ENCODE peak calls at places on chromosomes 3 and 15, in six cellular contexts. One of them, this sample, is unnamed.

GRCh38 chr3:66144792-66145733 is 75.7 kb upstream of the SLC25A26 start:
- DNase-seq in HepG2: no peak
- DNase-seq in K562: no peak
- DNase-seq in transverse colon: no peak
- DNase-seq in upper lobe of left lung: no peak
- DNase-seq in ovary: no peak
- DNase-seq in this sample: no peak

GRCh38 chr15:93088200-93088980 is 621 bp downstream of the RGMA start:
- DNase-seq in K562: no peak
- DNase-seq in HepG2: no peak
- DNase-seq in transverse colon: no peak
- DNase-seq in ovary: peak
- DNase-seq in upper lobe of left lung: peak
- DNase-seq in this sample: no peak

GRCh38 chr3:114242947-114243346 is 5.6 kb upstream of the ZNF80 start:
- DNase-seq in upper lobe of left lung: no peak
- DNase-seq in transverse colon: no peak
- DNase-seq in K562: no peak
- DNase-seq in ovary: no peak
- DNase-seq in HepG2: no peak
- DNase-seq in this sample: no peak

GRCh38 chr15:19943515-19943914 is 598.1 kb downstream of the GOLGA6L6 start:
- DNase-seq in ovary: no peak
- DNase-seq in HepG2: no peak
- DNase-seq in transverse colon: no peak
- DNase-seq in upper lobe of left lung: peak
- DNase-seq in K562: no peak
- DNase-seq in this sample: no peak

GRCh38 chr15:25182098-25182478 is 227.3 kb downstream of the SNRPN start:
- DNase-seq in HepG2: no peak
- DNase-seq in transverse colon: no peak
- DNase-seq in ovary: no peak
- DNase-seq in upper lobe of left lung: peak
- DNase-seq in K562: no peak
- DNase-seq in this sample: no peak

GRCh38 chr3:29279830-29280229 is 1.0 kb upstream of the RBMS3 start:
- DNase-seq in ovary: peak
- DNase-seq in K562: no peak
- DNase-seq in transverse colon: no peak
- DNase-seq in HepG2: no peak
- DNase-seq in upper lobe of left lung: no peak
- DNase-seq in this sample: no peak

GRCh38 chr3:186909078-186909853 is 21.1 kb upstream of the ST6GAL1 start:
- DNase-seq in HepG2: peak
- DNase-seq in upper lobe of left lung: no peak
- DNase-seq in K562: peak
- DNase-seq in transverse colon: peak
- DNase-seq in ovary: no peak
- DNase-seq in this sample: no peak

GRCh38 chr15:35170216-35170615 is 85.1 kb upstream of the NANOGP8 start:
- DNase-seq in ovary: no peak
- DNase-seq in upper lobe of left lung: no peak
- DNase-seq in K562: no peak
- DNase-seq in transverse colon: no peak
- DNase-seq in HepG2: no peak
- DNase-seq in this sample: no peak

GRCh38 chr3:30492581-30493192 is 113.7 kb upstream of the TGFBR2 start:
- DNase-seq in upper lobe of left lung: no peak
- DNase-seq in K562: no peak
- DNase-seq in ovary: no peak
- DNase-seq in HepG2: peak
- DNase-seq in transverse colon: no peak
- DNase-seq in this sample: no peak

GRCh38 chr3:25447925-25448324 is 19.9 kb downstream of the RARB start:
- DNase-seq in K562: no peak
- DNase-seq in upper lobe of left lung: no peak
- DNase-seq in HepG2: no peak
- DNase-seq in transverse colon: no peak
- DNase-seq in ovary: no peak
- DNase-seq in this sample: no peak

GRCh38 chr3:35946121-35946856 is 307.0 kb downstream of the ARPP21 start:
- DNase-seq in upper lobe of left lung: no peak
- DNase-seq in ovary: no peak
- DNase-seq in HepG2: peak
- DNase-seq in transverse colon: no peak
- DNase-seq in K562: no peak
- DNase-seq in this sample: no peak

GRCh38 chr3:123110238-123110952 is 43.6 kb downstream of the PDIA5 start:
- DNase-seq in K562: no peak
- DNase-seq in HepG2: no peak
- DNase-seq in ovary: no peak
- DNase-seq in upper lobe of left lung: no peak
- DNase-seq in transverse colon: no peak
- DNase-seq in this sample: no peak

DNA sequence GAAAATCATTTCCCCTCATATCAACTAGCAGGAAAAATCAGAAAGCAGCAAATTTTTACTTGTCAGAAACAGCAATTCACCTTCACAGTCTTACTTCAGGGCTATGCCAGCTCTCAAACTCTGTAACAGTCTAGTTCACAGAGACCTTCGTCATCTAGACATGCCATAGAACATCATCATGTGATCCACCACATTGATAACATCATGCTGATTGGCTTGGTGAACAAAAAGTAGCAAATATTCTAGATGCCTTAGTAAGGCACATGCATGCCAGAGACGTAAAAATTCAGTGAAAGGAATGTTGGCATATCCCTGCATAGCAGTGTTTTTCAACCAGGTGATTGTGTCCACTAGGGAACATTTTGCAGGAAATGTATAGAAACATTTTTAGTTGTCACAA is 8.6 kb upstream of the SCAPER start:
- DNase-seq in transverse colon: no peak
- DNase-seq in K562: no peak
- DNase-seq in HepG2: no peak
- DNase-seq in upper lobe of left lung: no peak
- DNase-seq in ovary: no peak
- DNase-seq in this sample: no peak
- TF ChIP-seq CTCF in transverse colon: no peak
- TF ChIP-seq CTCF in K562: no peak
- TF ChIP-seq CTCF in HepG2: no peak
- TF ChIP-seq CTCF in upper lobe of left lung: no peak
- TF ChIP-seq CTCF in ovary: no peak
- TF ChIP-seq CTCF in this sample: no peak

GRCh38 chr3:193830791-193831191 is 237.8 kb downstream of the OPA1 start:
- DNase-seq in K562: no peak
- DNase-seq in ovary: no peak
- DNase-seq in transverse colon: no peak
- DNase-seq in upper lobe of left lung: no peak
- DNase-seq in HepG2: no peak
- DNase-seq in this sample: no peak
- H3K27ac ChIP-seq in K562: no peak
- H3K27ac ChIP-seq in ovary: no peak
- H3K27ac ChIP-seq in transverse colon: no peak
- H3K27ac ChIP-seq in upper lobe of left lung: no peak
- H3K27ac ChIP-seq in HepG2: no peak
- H3K27ac ChIP-seq in this sample: no peak

GRCh38 chr3:49172616-49173041 is 1.2 kb downstream of the KLHDC8B start:
- DNase-seq in ovary: peak
- DNase-seq in K562: no peak
- DNase-seq in upper lobe of left lung: peak
- DNase-seq in HepG2: no peak
- DNase-seq in transverse colon: no peak
- DNase-seq in this sample: no peak

GRCh38 chr3:49175530-49175929 is 4.1 kb downstream of the KLHDC8B start:
- DNase-seq in ovary: no peak
- DNase-seq in K562: no peak
- DNase-seq in upper lobe of left lung: no peak
- DNase-seq in HepG2: no peak
- DNase-seq in transverse colon: no peak
- DNase-seq in this sample: no peak

GRCh38 chr3:49173116-49173791 is 1.9 kb downstream of the KLHDC8B start:
- DNase-seq in transverse colon: peak
- DNase-seq in upper lobe of left lung: no peak
- DNase-seq in ovary: peak
- DNase-seq in HepG2: peak
- DNase-seq in K562: peak
- DNase-seq in this sample: no peak

GRCh38 chr3:49174586-49174985 is 3.2 kb downstream of the KLHDC8B start:
- DNase-seq in transverse colon: no peak
- DNase-seq in K562: no peak
- DNase-seq in HepG2: no peak
- DNase-seq in ovary: no peak
- DNase-seq in upper lobe of left lung: no peak
- DNase-seq in this sample: no peak

DNA sequence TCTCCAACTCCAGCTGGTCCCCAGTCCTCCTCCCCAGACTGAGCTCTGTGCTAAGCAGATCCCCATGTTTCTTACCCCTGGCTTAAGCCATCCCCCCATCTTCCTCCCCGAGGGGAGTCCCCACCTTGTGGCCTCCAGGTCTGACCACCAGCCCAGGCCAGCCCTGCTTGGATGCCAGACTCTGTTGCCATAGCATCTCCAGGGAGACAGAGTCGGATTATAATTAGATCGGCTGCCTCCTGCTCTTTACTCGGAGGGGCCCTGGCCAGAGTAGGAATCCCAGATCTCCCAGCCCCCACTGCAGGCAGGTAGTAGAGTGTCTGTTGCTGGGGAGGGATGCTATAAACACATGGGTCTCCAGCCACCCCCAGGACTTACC is 2.4 kb downstream of the KLHDC8B start:
- DNase-seq in ovary: no peak
- DNase-seq in upper lobe of left lung: no peak
- DNase-seq in K562: no peak
- DNase-seq in HepG2: no peak
- DNase-seq in transverse colon: no peak
- DNase-seq in this sample: no peak
- TF ChIP-seq EP300 in ovary: no peak
- TF ChIP-seq EP300 in upper lobe of left lung: no peak
- TF ChIP-seq EP300 in K562: no peak
- TF ChIP-seq EP300 in HepG2: no peak
- TF ChIP-seq EP300 in transverse colon: no peak
- TF ChIP-seq EP300 in this sample: no peak

GRCh38 chr3:48918388-48919214 is at the start of gene ARIH2:
- DNase-seq in transverse colon: peak
- DNase-seq in upper lobe of left lung: peak
- DNase-seq in K562: peak
- DNase-seq in HepG2: peak
- DNase-seq in ovary: peak
- DNase-seq in this sample: peak
- TF ChIP-seq CTCF in transverse colon: peak
- TF ChIP-seq CTCF in upper lobe of left lung: peak
- TF ChIP-seq CTCF in K562: peak
- TF ChIP-seq CTCF in HepG2: peak
- TF ChIP-seq CTCF in ovary: peak
- TF ChIP-seq CTCF in this sample: no peak

GRCh38 chr3:177345973-177346503 is 148.8 kb upstream of the TBL1XR1 start:
- DNase-seq in HepG2: no peak
- DNase-seq in transverse colon: no peak
- DNase-seq in ovary: no peak
- DNase-seq in K562: no peak
- DNase-seq in upper lobe of left lung: no peak
- DNase-seq in this sample: no peak
- H3K27ac ChIP-seq in HepG2: peak
- H3K27ac ChIP-seq in transverse colon: peak
- H3K27ac ChIP-seq in ovary: peak
- H3K27ac ChIP-seq in K562: peak
- H3K27ac ChIP-seq in upper lobe of left lung: peak
- H3K27ac ChIP-seq in this sample: peak

DNA sequence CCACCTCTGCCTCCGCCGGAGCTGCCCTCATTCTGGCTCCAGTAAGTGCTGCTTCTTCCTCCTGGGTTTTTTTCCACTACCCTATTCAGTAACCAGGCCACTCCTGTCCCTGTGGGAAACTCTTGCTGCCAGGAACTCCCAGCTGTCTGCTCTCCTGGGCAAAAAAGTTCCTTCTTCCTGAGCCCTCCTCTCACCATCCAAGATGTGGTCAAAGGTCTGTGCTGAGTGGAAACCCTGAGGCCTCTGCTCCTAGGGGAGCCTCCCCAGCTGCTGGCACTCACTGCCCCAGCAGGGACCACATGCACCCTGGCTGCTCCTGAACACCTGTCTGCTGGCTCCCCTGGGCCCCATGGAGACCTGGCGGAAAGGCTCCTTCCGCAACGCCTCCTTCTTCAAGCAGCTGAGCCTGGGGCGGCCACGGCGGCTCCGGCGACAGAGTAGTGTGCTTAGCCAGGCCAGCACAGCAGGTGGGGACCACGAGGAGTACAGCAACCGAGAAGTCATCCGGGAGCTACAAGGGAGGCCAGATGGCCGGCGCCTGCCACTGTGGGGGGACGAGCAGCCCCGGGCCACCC is 454 bp downstream of the C15orf62 start:
- DNase-seq in ovary: no peak
- DNase-seq in K562: no peak
- DNase-seq in upper lobe of left lung: peak
- DNase-seq in transverse colon: peak
- DNase-seq in HepG2: no peak
- DNase-seq in this sample: no peak
- TF ChIP-seq EP300 in ovary: no peak
- TF ChIP-seq EP300 in K562: no peak
- TF ChIP-seq EP300 in upper lobe of left lung: no peak
- TF ChIP-seq EP300 in transverse colon: no peak
- TF ChIP-seq EP300 in HepG2: no peak
- TF ChIP-seq EP300 in this sample: no peak

GRCh38 chr15:84653910-84654688 is at the start of gene WDR73:
- DNase-seq in transverse colon: peak
- DNase-seq in ovary: peak
- DNase-seq in K562: peak
- DNase-seq in HepG2: peak
- DNase-seq in upper lobe of left lung: peak
- DNase-seq in this sample: peak
- TF ChIP-seq CTCF in transverse colon: no peak
- TF ChIP-seq CTCF in ovary: no peak
- TF ChIP-seq CTCF in K562: no peak
- TF ChIP-seq CTCF in HepG2: no peak
- TF ChIP-seq CTCF in upper lobe of left lung: no peak
- TF ChIP-seq CTCF in this sample: peak

GRCh38 chr3:11452312-11452711 is 180.1 kb downstream of the ATG7 start:
- DNase-seq in transverse colon: no peak
- DNase-seq in upper lobe of left lung: no peak
- DNase-seq in HepG2: no peak
- DNase-seq in K562: no peak
- DNase-seq in ovary: no peak
- DNase-seq in this sample: no peak

GRCh38 chr3:11452988-11453847 is 181.0 kb downstream of the ATG7 start:
- DNase-seq in upper lobe of left lung: no peak
- DNase-seq in HepG2: peak
- DNase-seq in K562: no peak
- DNase-seq in ovary: no peak
- DNase-seq in transverse colon: no peak
- DNase-seq in this sample: no peak

GRCh38 chr3:11459147-11459837 is 184.4 kb downstream of the VGLL4 start:
- DNase-seq in K562: no peak
- DNase-seq in upper lobe of left lung: no peak
- DNase-seq in HepG2: no peak
- DNase-seq in ovary: no peak
- DNase-seq in transverse colon: no peak
- DNase-seq in this sample: no peak

GRCh38 chr3:11457126-11457525 is 184.9 kb downstream of the ATG7 start:
- DNase-seq in ovary: no peak
- DNase-seq in transverse colon: no peak
- DNase-seq in upper lobe of left lung: no peak
- DNase-seq in K562: no peak
- DNase-seq in HepG2: no peak
- DNase-seq in this sample: no peak

GRCh38 chr3:11455977-11456376 is 183.8 kb downstream of the ATG7 start:
- DNase-seq in ovary: no peak
- DNase-seq in upper lobe of left lung: no peak
- DNase-seq in HepG2: no peak
- DNase-seq in K562: no peak
- DNase-seq in transverse colon: no peak
- DNase-seq in this sample: no peak
- H3K27ac ChIP-seq in ovary: no peak
- H3K27ac ChIP-seq in upper lobe of left lung: no peak
- H3K27ac ChIP-seq in HepG2: no peak
- H3K27ac ChIP-seq in K562: no peak
- H3K27ac ChIP-seq in transverse colon: no peak
- H3K27ac ChIP-seq in this sample: no peak

This sample was measured in esophagus muscularis mucosa.